ENCODE peak calls at places on chromosome 10, in six cellular contexts. U is heart right ventricle; D is heart left ventricle; P is CD8-positive, alpha-beta T cell; Y is naive thymus-derived CD4-positive, alpha-beta T cell; O is GM23338. C is an unnamed sample.
A peak's percentile ranks its signal among the peaks of the same experiment; 100 is the strongest.

GRCh38 chr10:130555411-130555750 is 419.2 kb downstream of the GLRX3 start:
- DNase-seq in Y (no peak), U (no peak), O (no peak), P (no peak), D (no peak), C (no peak)

GRCh38 chr10:71970331-71970730 is 6.1 kb downstream of the CHST3 start:
- DNase-seq in U (no peak), Y (no peak), P (no peak), D (no peak), O (peak; percentile 89), C (no peak)

GRCh38 chr10:129523031-129523722 is 56.1 kb downstream of the MGMT start:
- DNase-seq in P (no peak), U (no peak), Y (no peak), D (no peak), O (no peak), C (no peak)

GRCh38 chr10:99573806-99574205 is 41.1 kb downstream of the NKX2-3 start:
- DNase-seq in Y (no peak), P (no peak), D (no peak), U (no peak), O (no peak), C (no peak)

GRCh38 chr10:21732067-21732772 is 198.2 kb downstream of the MLLT10 start:
- DNase-seq in U (peak; percentile 49), O (peak; percentile 92), D (peak; percentile 62), P (peak; percentile 42), Y (no peak), C (peak; percentile 38)

GRCh38 chr10:29409241-29410051 is 120.6 kb downstream of the LYZL1 start:
- DNase-seq in Y (peak; percentile 14), D (peak; percentile 79), U (peak; percentile 79), P (peak; percentile 42), O (peak; percentile 54), C (peak; percentile 24)

GRCh38 chr10:23585666-23586065 is 146.8 kb downstream of the OTUD1 start:
- DNase-seq in D (no peak), Y (no peak), U (no peak), O (no peak), P (no peak), C (no peak)

GRCh38 chr10:29525762-29526161 is 109.0 kb downstream of the SVIL start:
- DNase-seq in O (no peak), U (no peak), P (no peak), D (no peak), Y (no peak), C (no peak)

DNA sequence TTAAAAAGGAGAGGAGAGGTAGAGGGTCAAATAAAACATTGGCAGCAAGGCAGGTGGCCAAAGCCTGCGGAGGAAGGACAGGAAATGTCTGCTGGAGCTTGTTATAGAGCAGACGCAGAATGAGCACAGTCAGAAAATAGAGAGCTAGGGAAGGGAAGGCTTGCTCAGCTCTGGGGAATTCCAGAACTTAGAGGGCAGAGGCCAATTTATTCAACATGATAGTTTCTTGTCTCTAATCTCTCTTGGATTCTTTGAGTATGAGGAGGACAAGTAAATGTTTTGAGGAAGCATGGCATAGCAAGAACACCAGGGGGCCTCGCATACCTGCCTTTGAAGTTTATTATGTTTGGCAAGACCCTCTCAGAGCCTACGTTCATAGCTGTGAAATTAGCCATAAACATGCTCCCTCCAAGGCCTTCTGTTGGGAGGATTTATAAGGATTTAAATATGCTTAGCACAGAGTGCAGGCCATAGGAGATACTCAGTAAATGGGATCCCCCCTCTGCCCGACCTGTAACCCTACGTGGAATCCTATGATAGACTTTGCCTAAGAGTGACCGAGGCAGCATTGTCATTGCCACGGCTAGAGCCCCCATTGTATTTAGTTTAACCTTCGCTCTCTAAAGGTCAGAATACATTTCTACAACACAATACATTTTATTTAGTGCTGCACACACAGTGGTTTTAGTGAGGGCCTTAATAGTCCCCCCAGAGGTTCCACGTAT is 293.9 kb downstream of the CCDC3 start:
- DNase-seq in O (peak; percentile 70), P (no peak), U (peak; percentile 58), D (peak; percentile 61), Y (no peak), C (no peak)
- H3K27ac ChIP-seq in O (no peak overlapping the region), P (no peak overlapping the region), U (peak overlapping the region; percentile 58), D (peak overlapping the region; percentile 73), Y (no peak overlapping the region), C (no peak overlapping the region)

DNA sequence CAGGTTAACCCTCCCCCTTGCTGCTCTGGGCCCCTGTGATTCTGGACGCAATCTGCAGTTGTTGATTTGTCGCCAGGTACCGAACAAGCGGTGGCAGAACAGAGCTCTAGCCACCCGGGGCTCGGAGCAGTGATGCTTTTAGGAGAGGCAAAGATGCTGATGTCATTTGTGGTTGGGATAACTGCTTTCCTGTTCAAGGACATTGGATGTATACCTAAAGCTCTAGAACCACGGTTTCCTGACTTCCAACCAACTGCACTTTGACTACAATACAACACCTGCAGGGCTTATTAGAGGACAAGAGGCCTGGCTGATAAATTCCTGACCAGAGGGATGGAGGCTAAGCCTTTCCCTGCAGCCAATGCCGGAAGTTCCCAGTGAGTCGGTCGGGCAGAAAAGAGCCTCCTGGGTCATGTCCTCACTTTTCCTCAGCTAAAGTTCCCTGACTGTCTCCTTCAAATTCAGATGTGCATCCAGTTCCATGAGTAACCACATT is 6.5 kb upstream of the RBM20 start:
- DNase-seq in O (peak; percentile 56), U (no peak), D (no peak), Y (no peak), P (no peak), C (no peak)
- H3K27ac ChIP-seq in O (no peak overlapping the region), U (peak overlapping the region; percentile 84), D (peak overlapping the region; percentile 61), Y (no peak overlapping the region), P (no peak overlapping the region), C (no peak overlapping the region)

DNA sequence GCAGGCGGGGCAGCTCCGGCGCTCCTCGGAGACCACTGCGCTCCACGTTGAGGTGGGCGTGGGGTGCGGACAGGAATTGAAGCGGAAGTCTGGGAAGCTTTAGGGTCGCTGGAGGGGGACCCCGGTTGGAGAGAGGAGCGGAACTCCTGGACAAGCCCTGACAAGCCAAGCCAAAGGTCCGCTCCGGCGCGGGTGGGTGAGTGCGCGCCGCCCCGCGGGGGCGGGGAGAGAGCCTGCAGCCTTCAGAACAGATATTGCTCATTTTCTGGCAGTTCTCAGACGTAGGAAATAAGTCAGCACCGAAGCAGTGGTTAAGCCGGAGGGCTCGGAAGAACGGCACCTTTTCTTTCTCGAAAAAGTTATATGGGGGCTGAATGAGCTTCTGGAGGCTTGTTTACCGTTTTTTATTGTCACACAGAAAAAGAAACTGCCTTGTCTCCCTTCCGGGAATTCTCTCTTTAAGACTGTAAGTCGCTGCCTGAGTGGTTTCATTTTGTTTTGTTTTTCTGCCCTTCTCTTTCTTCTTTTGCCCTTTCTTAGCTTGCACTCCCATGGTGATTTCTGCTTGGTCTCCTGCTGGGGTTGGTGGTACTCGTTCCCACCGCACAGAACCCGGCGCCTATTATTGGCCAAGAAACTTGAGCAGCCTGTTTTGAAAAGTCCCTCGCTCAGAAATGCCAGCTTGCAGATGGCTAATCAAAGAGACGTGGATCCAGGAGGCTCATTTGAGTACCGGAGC is 732 bp downstream of the FAS start:
- DNase-seq in U (peak; percentile 82), D (peak; percentile 79), P (peak; percentile 63), Y (peak; percentile 50), O (peak; percentile 74), C (no peak)
- H3K27ac ChIP-seq in U (peak overlapping the region; percentile 95), D (peak overlapping the region; percentile 89), P (peak overlapping the region; percentile 52), Y (peak overlapping the region; percentile 77), O (peak overlapping the region; percentile 42), C (peak overlapping the region; percentile 71)

DNA sequence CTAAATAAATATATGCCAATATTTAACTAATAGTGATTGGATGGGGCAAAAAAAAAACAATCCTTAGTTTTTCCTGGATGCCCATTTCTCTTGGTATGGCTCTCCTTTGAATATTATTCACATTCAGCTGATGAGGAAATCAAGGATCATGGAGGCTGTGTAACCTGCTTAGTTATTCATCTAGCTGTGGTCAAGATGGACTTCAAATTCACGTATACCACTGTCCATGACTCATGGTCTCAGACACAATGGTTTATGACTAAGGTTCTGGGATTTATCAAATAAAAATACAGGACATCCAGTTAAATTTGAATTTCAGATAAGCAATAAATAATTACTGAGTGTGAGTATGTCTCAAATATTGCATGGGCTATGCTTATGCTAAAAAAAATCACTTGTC is 191.5 kb upstream of the CELF2 start:
- DNase-seq in D (no peak), P (no peak), Y (no peak), O (no peak), U (no peak), C (no peak)
- H3K27ac ChIP-seq in D (peak overlapping the region; percentile 83), P (no peak overlapping the region), Y (no peak overlapping the region), O (no peak overlapping the region), U (no peak overlapping the region), C (no peak overlapping the region)

GRCh38 chr10:77836299-77836820 is 90.2 kb downstream of the DLG5 start:
- DNase-seq in U (peak; percentile 72), P (peak; percentile 63), D (peak; percentile 68), Y (peak; percentile 84), O (no peak), C (no peak)
- H3K27ac ChIP-seq in U (peak overlapping the region; percentile 48), P (peak overlapping the region; percentile 38), D (peak overlapping the region; percentile 52), Y (peak overlapping the region; percentile 71), O (peak overlapping the region; percentile 65), C (no peak overlapping the region)

GRCh38 chr10:88227342-88228018 is 355.6 kb downstream of the RNLS start:
- DNase-seq in P (no peak), D (peak; percentile 64), U (peak; percentile 59), Y (no peak), O (no peak), C (no peak)
- H3K27ac ChIP-seq in P (no peak overlapping the region), D (peak overlapping the region; percentile 74), U (peak overlapping the region; percentile 59), Y (no peak overlapping the region), O (no peak overlapping the region), C (no peak overlapping the region)

GRCh38 chr10:122373108-122373507 is 1.4 kb upstream of the PLEKHA1 start:
- DNase-seq in P (no peak), Y (no peak), D (no peak), O (no peak), U (no peak), C (no peak)

GRCh38 chr10:122373713-122374112 is 795 bp upstream of the PLEKHA1 start:
- DNase-seq in D (no peak), O (peak; percentile 11), P (no peak), Y (no peak), U (no peak), C (no peak)

GRCh38 chr10:122375761-122376160 is 1.3 kb downstream of the PLEKHA1 start:
- DNase-seq in U (no peak), P (no peak), Y (no peak), O (peak; percentile 8), D (no peak), C (no peak)

GRCh38 chr10:122374859-122375721 is 582 bp downstream of the PLEKHA1 start:
- DNase-seq in P (peak; percentile 72), U (peak; percentile 50), D (peak; percentile 51), Y (peak; percentile 84), O (peak; percentile 66), C (no peak)

GRCh38 chr10:122374246-122374858 is at the start of gene PLEKHA1:
- DNase-seq in P (peak; percentile 92), U (peak; percentile 96), O (peak; percentile 95), Y (peak; percentile 91), D (peak; percentile 96), C (peak; percentile 95)
- H3K27ac ChIP-seq in P (peak within 1 kb of the TSS; percentile 80), U (peak within 1 kb of the TSS; percentile 99), O (no peak within 1 kb of the TSS), Y (peak within 1 kb of the TSS; percentile 98), D (peak within 1 kb of the TSS; percentile 97), C (peak within 1 kb of the TSS; percentile 95)

C was measured in substantia nigra.